ENCODE peak calls at places on chromosomes 13 and 19, in seven cellular contexts. One of them, this sample, is unnamed.

GRCh38 chr13:39527961-39528720 is 74.9 kb downstream of the LHFPL6 start:
- DNase-seq in bronchial epithelial cell: peak; percentile 87
- DNase-seq in fibroblast of pulmonary artery: peak; percentile 84
- DNase-seq in fibroblast of lung: peak; percentile 97
- DNase-seq in pancreas: no peak
- DNase-seq in left ventricle myocardium inferior: no peak
- DNase-seq in upper lobe of left lung: no peak
- DNase-seq in this sample: peak; percentile 93

GRCh38 chr13:74444877-74445479 is 310.8 kb upstream of the KLF12 start:
- DNase-seq in bronchial epithelial cell: peak; percentile 88
- DNase-seq in fibroblast of pulmonary artery: no peak
- DNase-seq in fibroblast of lung: peak; percentile 35
- DNase-seq in pancreas: no peak
- DNase-seq in left ventricle myocardium inferior: no peak
- DNase-seq in upper lobe of left lung: no peak
- DNase-seq in this sample: peak; percentile 4

GRCh38 chr19:3656073-3656746 is 29.6 kb upstream of the CACTIN start:
- DNase-seq in bronchial epithelial cell: no peak
- DNase-seq in fibroblast of pulmonary artery: no peak
- DNase-seq in fibroblast of lung: peak; percentile 39
- DNase-seq in pancreas: no peak
- DNase-seq in left ventricle myocardium inferior: no peak
- DNase-seq in upper lobe of left lung: peak; percentile 75
- DNase-seq in this sample: peak; percentile 66

GRCh38 chr19:16185123-16185924 is at the start of gene FAM32A:
- DNase-seq in bronchial epithelial cell: peak; percentile 96
- DNase-seq in fibroblast of pulmonary artery: peak; percentile 99
- DNase-seq in fibroblast of lung: peak; percentile 99
- DNase-seq in pancreas: peak; percentile 100
- DNase-seq in left ventricle myocardium inferior: peak; percentile 99
- DNase-seq in upper lobe of left lung: peak; percentile 88
- DNase-seq in this sample: peak; percentile 99

GRCh38 chr19:46571495-46571894 is 29.6 kb upstream of the CALM3 start:
- DNase-seq in bronchial epithelial cell: peak; percentile 32
- DNase-seq in fibroblast of pulmonary artery: peak; percentile 28
- DNase-seq in fibroblast of lung: no peak
- DNase-seq in pancreas: no peak
- DNase-seq in left ventricle myocardium inferior: no peak
- DNase-seq in upper lobe of left lung: no peak
- DNase-seq in this sample: no peak

GRCh38 chr19:3210347-3211017 is 14.0 kb upstream of the CELF5 start:
- DNase-seq in bronchial epithelial cell: peak; percentile 32
- DNase-seq in fibroblast of pulmonary artery: peak; percentile 33
- DNase-seq in fibroblast of lung: no peak
- DNase-seq in pancreas: peak; percentile 55
- DNase-seq in left ventricle myocardium inferior: peak; percentile 46
- DNase-seq in upper lobe of left lung: peak; percentile 81
- DNase-seq in this sample: no peak

GRCh38 chr19:7292352-7292949 is 1.8 kb downstream of the INSR start:
- DNase-seq in bronchial epithelial cell: no peak
- DNase-seq in fibroblast of pulmonary artery: no peak
- DNase-seq in fibroblast of lung: no peak
- DNase-seq in pancreas: no peak
- DNase-seq in left ventricle myocardium inferior: no peak
- DNase-seq in upper lobe of left lung: no peak
- DNase-seq in this sample: no peak

GRCh38 chr13:51804295-51805172 is 571 bp upstream of the DHRS12 start:
- DNase-seq in bronchial epithelial cell: no peak
- DNase-seq in fibroblast of pulmonary artery: no peak
- DNase-seq in fibroblast of lung: no peak
- DNase-seq in pancreas: peak; percentile 50
- DNase-seq in left ventricle myocardium inferior: no peak
- DNase-seq in upper lobe of left lung: no peak
- DNase-seq in this sample: no peak

GRCh38 chr19:2546128-2547032 is 70.5 kb downstream of the GADD45B start:
- DNase-seq in bronchial epithelial cell: no peak
- DNase-seq in fibroblast of pulmonary artery: no peak
- DNase-seq in fibroblast of lung: peak; percentile 59
- DNase-seq in pancreas: no peak
- DNase-seq in left ventricle myocardium inferior: peak; percentile 90
- DNase-seq in upper lobe of left lung: peak; percentile 95
- DNase-seq in this sample: no peak

GRCh38 chr13:52147225-52147624 is 12.2 kb downstream of the NEK3 start:
- DNase-seq in bronchial epithelial cell: no peak
- DNase-seq in fibroblast of pulmonary artery: no peak
- DNase-seq in fibroblast of lung: no peak
- DNase-seq in pancreas: no peak
- DNase-seq in left ventricle myocardium inferior: no peak
- DNase-seq in upper lobe of left lung: no peak
- DNase-seq in this sample: no peak

GRCh38 chr19:52942371-52943133 is 19.3 kb upstream of the ZNF888 start:
- DNase-seq in bronchial epithelial cell: peak; percentile 63
- DNase-seq in fibroblast of pulmonary artery: peak; percentile 75
- DNase-seq in fibroblast of lung: peak; percentile 81
- DNase-seq in pancreas: peak; percentile 97
- DNase-seq in left ventricle myocardium inferior: peak; percentile 94
- DNase-seq in upper lobe of left lung: peak; percentile 100
- DNase-seq in this sample: peak; percentile 76

GRCh38 chr13:111978536-111978935 is 88.4 kb upstream of the SOX1 start:
- DNase-seq in bronchial epithelial cell: no peak
- DNase-seq in fibroblast of pulmonary artery: no peak
- DNase-seq in fibroblast of lung: no peak
- DNase-seq in pancreas: no peak
- DNase-seq in left ventricle myocardium inferior: no peak
- DNase-seq in upper lobe of left lung: no peak
- DNase-seq in this sample: no peak

GRCh38 chr13:44629465-44630183 is 53.5 kb upstream of the TSC22D1 start:
- DNase-seq in bronchial epithelial cell: no peak
- DNase-seq in fibroblast of pulmonary artery: peak; percentile 72
- DNase-seq in fibroblast of lung: peak; percentile 90
- DNase-seq in pancreas: no peak
- DNase-seq in left ventricle myocardium inferior: no peak
- DNase-seq in upper lobe of left lung: no peak
- DNase-seq in this sample: peak; percentile 92

GRCh38 chr19:6806488-6806887 is 34.0 kb downstream of the VAV1 start:
- DNase-seq in bronchial epithelial cell: no peak
- DNase-seq in fibroblast of pulmonary artery: no peak
- DNase-seq in fibroblast of lung: no peak
- DNase-seq in pancreas: no peak
- DNase-seq in left ventricle myocardium inferior: no peak
- DNase-seq in upper lobe of left lung: no peak
- DNase-seq in this sample: no peak

GRCh38 chr19:20664917-20665781 is 3.8 kb upstream of the ZNF626 start:
- DNase-seq in bronchial epithelial cell: no peak
- DNase-seq in fibroblast of pulmonary artery: peak; percentile 3
- DNase-seq in fibroblast of lung: peak; percentile 18
- DNase-seq in pancreas: no peak
- DNase-seq in left ventricle myocardium inferior: peak; percentile 29
- DNase-seq in upper lobe of left lung: no peak
- DNase-seq in this sample: peak; percentile 22

GRCh38 chr13:51895906-51896888 is 34.4 kb downstream of the CCDC70 start:
- DNase-seq in bronchial epithelial cell: peak; percentile 46
- DNase-seq in fibroblast of pulmonary artery: peak; percentile 77
- DNase-seq in fibroblast of lung: peak; percentile 50
- DNase-seq in pancreas: peak; percentile 62
- DNase-seq in left ventricle myocardium inferior: peak; percentile 30
- DNase-seq in upper lobe of left lung: no peak
- DNase-seq in this sample: peak; percentile 56

GRCh38 chr19:46426506-46427162 is 2.1 kb downstream of the PNMA8C start:
- DNase-seq in bronchial epithelial cell: peak; percentile 56
- DNase-seq in fibroblast of pulmonary artery: peak; percentile 83
- DNase-seq in fibroblast of lung: peak; percentile 68
- DNase-seq in pancreas: peak; percentile 77
- DNase-seq in left ventricle myocardium inferior: peak; percentile 82
- DNase-seq in upper lobe of left lung: peak; percentile 88
- DNase-seq in this sample: peak; percentile 73

GRCh38 chr19:19113040-19113541 is 25.2 kb downstream of the TMEM161A start:
- DNase-seq in bronchial epithelial cell: no peak
- DNase-seq in fibroblast of pulmonary artery: peak; percentile 40
- DNase-seq in fibroblast of lung: peak; percentile 30
- DNase-seq in pancreas: no peak
- DNase-seq in left ventricle myocardium inferior: no peak
- DNase-seq in upper lobe of left lung: no peak
- DNase-seq in this sample: no peak

GRCh38 chr13:48221301-48222190 is 11.5 kb upstream of the ITM2B start:
- DNase-seq in bronchial epithelial cell: no peak
- DNase-seq in fibroblast of pulmonary artery: no peak
- DNase-seq in fibroblast of lung: no peak
- DNase-seq in pancreas: no peak
- DNase-seq in left ventricle myocardium inferior: no peak
- DNase-seq in upper lobe of left lung: no peak
- DNase-seq in this sample: no peak

GRCh38 chr19:11151181-11151580 is 4.4 kb downstream of the SPC24 start:
- DNase-seq in bronchial epithelial cell: no peak
- DNase-seq in fibroblast of pulmonary artery: no peak
- DNase-seq in fibroblast of lung: no peak
- DNase-seq in pancreas: no peak
- DNase-seq in left ventricle myocardium inferior: peak; percentile 44
- DNase-seq in upper lobe of left lung: no peak
- DNase-seq in this sample: peak; percentile 39

GRCh38 chr19:28601723-28602440 is 611.1 kb downstream of the UQCRFS1 start:
- DNase-seq in bronchial epithelial cell: no peak
- DNase-seq in fibroblast of pulmonary artery: no peak
- DNase-seq in fibroblast of lung: no peak
- DNase-seq in pancreas: no peak
- DNase-seq in left ventricle myocardium inferior: no peak
- DNase-seq in upper lobe of left lung: no peak
- DNase-seq in this sample: no peak

GRCh38 chr13:34589581-34589980 is 352.5 kb upstream of the NBEA start:
- DNase-seq in bronchial epithelial cell: no peak
- DNase-seq in fibroblast of pulmonary artery: no peak
- DNase-seq in fibroblast of lung: no peak
- DNase-seq in pancreas: no peak
- DNase-seq in left ventricle myocardium inferior: no peak
- DNase-seq in upper lobe of left lung: no peak
- DNase-seq in this sample: no peak

GRCh38 chr19:47610902-47611301 is 2.0 kb downstream of the BICRA start:
- DNase-seq in bronchial epithelial cell: no peak
- DNase-seq in fibroblast of pulmonary artery: no peak
- DNase-seq in fibroblast of lung: no peak
- DNase-seq in pancreas: peak; percentile 26
- DNase-seq in left ventricle myocardium inferior: no peak
- DNase-seq in upper lobe of left lung: no peak
- DNase-seq in this sample: no peak
- H3K4me3 ChIP-seq in bronchial epithelial cell: no peak overlapping the region
- H3K4me3 ChIP-seq in fibroblast of pulmonary artery: peak overlapping the region; percentile 88
- H3K4me3 ChIP-seq in fibroblast of lung: no peak overlapping the region
- H3K4me3 ChIP-seq in pancreas: peak overlapping the region; percentile 98
- H3K4me3 ChIP-seq in left ventricle myocardium inferior: peak overlapping the region; percentile 100
- H3K4me3 ChIP-seq in upper lobe of left lung: no peak overlapping the region
- H3K4me3 ChIP-seq in this sample: peak overlapping the region; percentile 73

DNA sequence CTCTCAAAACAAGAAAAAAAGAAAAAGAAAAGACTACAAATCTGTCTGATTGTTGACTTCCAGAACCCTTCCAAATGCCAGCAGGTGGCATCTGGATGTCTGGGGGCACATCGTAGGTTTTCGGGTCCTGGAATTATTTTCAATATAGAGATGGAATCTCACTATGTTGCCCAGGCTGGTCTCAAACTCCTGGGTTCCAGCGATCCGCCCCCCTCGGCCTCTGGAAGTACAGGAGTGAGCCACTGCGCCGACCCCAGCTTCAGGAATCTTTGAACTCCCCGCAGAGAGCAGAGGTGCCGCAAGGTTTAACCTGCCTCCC is 567 bp upstream of the B3GNT3 start:
- DNase-seq in bronchial epithelial cell: no peak
- DNase-seq in fibroblast of pulmonary artery: no peak
- DNase-seq in fibroblast of lung: no peak
- DNase-seq in pancreas: no peak
- DNase-seq in left ventricle myocardium inferior: no peak
- DNase-seq in upper lobe of left lung: no peak
- DNase-seq in this sample: no peak
- TF ChIP-seq CTCF in bronchial epithelial cell: no peak
- TF ChIP-seq CTCF in fibroblast of pulmonary artery: no peak
- TF ChIP-seq CTCF in fibroblast of lung: no peak
- TF ChIP-seq CTCF in pancreas: no peak
- TF ChIP-seq CTCF in left ventricle myocardium inferior: no peak
- TF ChIP-seq CTCF in upper lobe of left lung: no peak
- TF ChIP-seq CTCF in this sample: no peak

DNA sequence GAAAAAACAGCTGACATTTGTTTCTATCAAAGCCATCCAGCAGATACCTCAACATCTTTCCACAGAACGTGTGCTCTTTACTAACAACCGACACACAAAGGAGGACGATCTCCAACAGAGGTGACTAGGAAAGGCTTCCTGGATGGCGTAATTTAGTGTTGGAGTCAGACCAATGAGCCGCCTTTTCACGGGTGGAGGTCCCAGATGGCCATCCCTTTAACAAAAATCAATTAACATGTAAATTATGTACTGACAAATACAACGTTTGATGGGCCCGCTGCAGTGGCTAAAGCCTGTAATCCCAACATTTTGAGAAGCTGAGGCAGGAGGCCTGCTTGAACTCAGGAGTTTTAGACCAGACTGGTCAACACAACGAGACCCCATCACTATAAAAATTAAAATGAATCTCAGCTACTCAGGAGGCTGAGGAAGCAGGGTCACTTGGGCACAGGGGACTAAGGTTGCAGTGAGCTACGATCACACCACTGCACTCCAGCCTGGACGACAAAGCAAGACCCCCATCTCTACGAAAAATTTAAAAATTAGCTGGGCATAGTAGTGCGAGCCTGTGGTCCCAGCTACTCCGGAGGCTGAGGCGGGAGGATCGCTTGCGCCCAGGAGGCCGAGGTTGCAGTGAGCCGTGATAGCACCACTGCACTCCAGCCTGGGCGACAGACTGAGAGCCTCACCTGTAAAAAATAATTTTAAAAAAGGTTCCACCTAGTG is 1.2 kb upstream of the DPY19L3 start:
- DNase-seq in bronchial epithelial cell: no peak
- DNase-seq in fibroblast of pulmonary artery: peak; percentile 28
- DNase-seq in fibroblast of lung: peak; percentile 9
- DNase-seq in pancreas: peak; percentile 26
- DNase-seq in left ventricle myocardium inferior: no peak
- DNase-seq in upper lobe of left lung: peak; percentile 55
- DNase-seq in this sample: no peak
- H3K4me3 ChIP-seq in bronchial epithelial cell: peak overlapping the region; percentile 74
- H3K4me3 ChIP-seq in fibroblast of pulmonary artery: peak overlapping the region; percentile 87
- H3K4me3 ChIP-seq in fibroblast of lung: peak overlapping the region; percentile 91
- H3K4me3 ChIP-seq in pancreas: peak overlapping the region; percentile 76
- H3K4me3 ChIP-seq in left ventricle myocardium inferior: peak overlapping the region; percentile 96
- H3K4me3 ChIP-seq in upper lobe of left lung: peak overlapping the region; percentile 53
- H3K4me3 ChIP-seq in this sample: peak overlapping the region; percentile 88

DNA sequence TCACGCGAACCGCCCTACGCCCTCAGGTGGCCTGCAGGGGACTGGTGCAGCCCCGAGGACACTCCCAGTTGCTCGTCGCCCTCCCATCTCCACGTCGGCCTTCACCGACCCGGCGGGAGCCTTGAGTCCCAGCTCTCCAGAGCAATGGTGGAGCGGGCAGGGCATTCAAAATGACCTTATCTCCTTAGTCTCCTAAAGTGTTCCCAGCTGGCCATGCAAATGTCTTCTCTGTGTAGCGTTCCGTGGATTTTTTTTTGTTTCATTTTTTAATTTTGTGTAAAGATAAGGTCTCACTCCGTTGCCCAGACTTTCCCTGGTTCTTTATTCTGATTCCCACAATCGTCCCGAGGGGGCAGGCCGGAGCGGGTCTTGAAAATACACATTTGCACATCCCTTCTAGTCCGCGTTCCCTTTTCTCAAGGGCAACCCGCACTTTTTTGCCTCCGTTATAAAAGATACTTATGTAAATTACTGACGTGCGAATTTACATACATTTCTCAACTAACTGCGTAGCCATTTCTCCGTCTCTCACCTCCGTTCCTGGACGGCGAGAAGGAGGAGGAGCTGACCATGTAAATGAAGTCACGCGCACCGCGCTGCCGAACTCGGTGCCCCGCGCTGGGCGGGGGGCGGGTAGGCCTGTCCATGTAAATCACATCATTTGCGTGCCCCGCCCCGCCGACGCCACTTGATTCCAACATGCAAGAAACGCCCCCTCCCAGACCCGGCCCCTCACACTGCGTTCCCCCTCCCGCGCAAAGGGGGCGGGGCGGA is 581 bp upstream of the EGLN2 start:
- DNase-seq in bronchial epithelial cell: peak; percentile 95
- DNase-seq in fibroblast of pulmonary artery: peak; percentile 100
- DNase-seq in fibroblast of lung: peak; percentile 100
- DNase-seq in pancreas: peak; percentile 100
- DNase-seq in left ventricle myocardium inferior: peak; percentile 100
- DNase-seq in upper lobe of left lung: peak; percentile 85
- DNase-seq in this sample: peak; percentile 100
- TF ChIP-seq CTCF in bronchial epithelial cell: no peak
- TF ChIP-seq CTCF in fibroblast of pulmonary artery: peak; percentile 50
- TF ChIP-seq CTCF in fibroblast of lung: peak; percentile 61
- TF ChIP-seq CTCF in pancreas: peak; percentile 13
- TF ChIP-seq CTCF in left ventricle myocardium inferior: peak; percentile 57
- TF ChIP-seq CTCF in upper lobe of left lung: no peak
- TF ChIP-seq CTCF in this sample: peak; percentile 60